ENCODE peak calls at places on chromosomes 12 and 14, in six cellular contexts. One of them, this sample, is unnamed.

GRCh38 chr12:57522887-57523705 is 472 bp downstream of the MBD6 start:
- DNase-seq in Peyer's patch: peak; percentile 54
- DNase-seq in pancreas: peak; percentile 73
- DNase-seq in lower leg skin: peak; percentile 70
- DNase-seq in choroid plexus epithelial cell: peak; percentile 69
- DNase-seq in cardiac muscle cell: peak; percentile 72
- DNase-seq in this sample: no peak

GRCh38 chr12:45789025-45789424 is 59.5 kb downstream of the ARID2 start:
- DNase-seq in Peyer's patch: no peak
- DNase-seq in pancreas: no peak
- DNase-seq in lower leg skin: no peak
- DNase-seq in choroid plexus epithelial cell: peak; percentile 86
- DNase-seq in cardiac muscle cell: peak; percentile 86
- DNase-seq in this sample: no peak

GRCh38 chr12:77493769-77494168 is 336.9 kb upstream of the NAV3 start:
- DNase-seq in Peyer's patch: no peak
- DNase-seq in pancreas: no peak
- DNase-seq in lower leg skin: no peak
- DNase-seq in choroid plexus epithelial cell: no peak
- DNase-seq in cardiac muscle cell: no peak
- DNase-seq in this sample: no peak

GRCh38 chr14:92960706-92961566 is 38.0 kb downstream of the CHGA start:
- DNase-seq in Peyer's patch: no peak
- DNase-seq in pancreas: no peak
- DNase-seq in lower leg skin: no peak
- DNase-seq in choroid plexus epithelial cell: peak; percentile 30
- DNase-seq in cardiac muscle cell: peak; percentile 17
- DNase-seq in this sample: no peak

GRCh38 chr14:105529506-105530445 is 3.4 kb downstream of the TMEM121 start:
- DNase-seq in Peyer's patch: peak; percentile 57
- DNase-seq in pancreas: no peak
- DNase-seq in lower leg skin: no peak
- DNase-seq in choroid plexus epithelial cell: no peak
- DNase-seq in cardiac muscle cell: no peak
- DNase-seq in this sample: no peak

GRCh38 chr14:67491741-67492504 is 3.4 kb upstream of the TMEM229B start:
- DNase-seq in Peyer's patch: no peak
- DNase-seq in pancreas: peak; percentile 71
- DNase-seq in lower leg skin: no peak
- DNase-seq in choroid plexus epithelial cell: no peak
- DNase-seq in cardiac muscle cell: no peak
- DNase-seq in this sample: no peak

GRCh38 chr14:104298458-104298857 is 160.1 kb downstream of the KIF26A start:
- DNase-seq in Peyer's patch: no peak
- DNase-seq in pancreas: no peak
- DNase-seq in lower leg skin: no peak
- DNase-seq in choroid plexus epithelial cell: no peak
- DNase-seq in cardiac muscle cell: no peak
- DNase-seq in this sample: no peak

GRCh38 chr12:52121848-52122838 is 42.6 kb downstream of the SMIM41 start:
- DNase-seq in Peyer's patch: peak; percentile 64
- DNase-seq in pancreas: peak; percentile 50
- DNase-seq in lower leg skin: no peak
- DNase-seq in choroid plexus epithelial cell: peak; percentile 67
- DNase-seq in cardiac muscle cell: peak; percentile 68
- DNase-seq in this sample: no peak

GRCh38 chr14:38056270-38056669 is 151.4 kb upstream of the SSTR1 start:
- DNase-seq in Peyer's patch: no peak
- DNase-seq in pancreas: no peak
- DNase-seq in lower leg skin: no peak
- DNase-seq in choroid plexus epithelial cell: no peak
- DNase-seq in cardiac muscle cell: no peak
- DNase-seq in this sample: no peak

GRCh38 chr12:69366796-69367195 is 7.3 kb downstream of the YEATS4 start:
- DNase-seq in Peyer's patch: no peak
- DNase-seq in pancreas: no peak
- DNase-seq in lower leg skin: no peak
- DNase-seq in choroid plexus epithelial cell: no peak
- DNase-seq in cardiac muscle cell: no peak
- DNase-seq in this sample: no peak

GRCh38 chr12:98990648-98991047 is 345.6 kb downstream of the APAF1 start:
- DNase-seq in Peyer's patch: no peak
- DNase-seq in pancreas: no peak
- DNase-seq in lower leg skin: no peak
- DNase-seq in choroid plexus epithelial cell: no peak
- DNase-seq in cardiac muscle cell: no peak
- DNase-seq in this sample: peak; percentile 8

GRCh38 chr14:60094306-60094897 is 2.7 kb downstream of the PCNX4 start:
- DNase-seq in Peyer's patch: no peak
- DNase-seq in pancreas: no peak
- DNase-seq in lower leg skin: no peak
- DNase-seq in choroid plexus epithelial cell: peak; percentile 94
- DNase-seq in cardiac muscle cell: peak; percentile 71
- DNase-seq in this sample: no peak

GRCh38 chr14:102795060-102795925 is 18.0 kb downstream of the TRAF3 start:
- DNase-seq in Peyer's patch: peak; percentile 55
- DNase-seq in pancreas: peak; percentile 54
- DNase-seq in lower leg skin: peak; percentile 73
- DNase-seq in choroid plexus epithelial cell: peak; percentile 92
- DNase-seq in cardiac muscle cell: peak; percentile 94
- DNase-seq in this sample: peak; percentile 67

GRCh38 chr14:84250863-84251262 is 1279.1 kb upstream of the FLRT2 start:
- DNase-seq in Peyer's patch: no peak
- DNase-seq in pancreas: no peak
- DNase-seq in lower leg skin: no peak
- DNase-seq in choroid plexus epithelial cell: no peak
- DNase-seq in cardiac muscle cell: peak; percentile 65
- DNase-seq in this sample: no peak

GRCh38 chr12:101939856-101940265 is 62.5 kb downstream of the DRAM1 start:
- DNase-seq in Peyer's patch: peak; percentile 69
- DNase-seq in pancreas: peak; percentile 44
- DNase-seq in lower leg skin: peak; percentile 65
- DNase-seq in choroid plexus epithelial cell: peak; percentile 94
- DNase-seq in cardiac muscle cell: peak; percentile 93
- DNase-seq in this sample: peak; percentile 59

GRCh38 chr14:102993523-102993922 is 63.8 kb downstream of the CDC42BPB start:
- DNase-seq in Peyer's patch: no peak
- DNase-seq in pancreas: no peak
- DNase-seq in lower leg skin: no peak
- DNase-seq in choroid plexus epithelial cell: peak; percentile 45
- DNase-seq in cardiac muscle cell: peak; percentile 36
- DNase-seq in this sample: peak; percentile 74

GRCh38 chr14:25836647-25837046 is 761.2 kb downstream of the NOVA1 start:
- DNase-seq in Peyer's patch: no peak
- DNase-seq in pancreas: no peak
- DNase-seq in lower leg skin: no peak
- DNase-seq in choroid plexus epithelial cell: no peak
- DNase-seq in cardiac muscle cell: no peak
- DNase-seq in this sample: no peak

GRCh38 chr12:121061831-121062230 is 22.8 kb upstream of the OASL start:
- DNase-seq in Peyer's patch: no peak
- DNase-seq in pancreas: no peak
- DNase-seq in lower leg skin: no peak
- DNase-seq in choroid plexus epithelial cell: peak; percentile 51
- DNase-seq in cardiac muscle cell: peak; percentile 43
- DNase-seq in this sample: no peak

GRCh38 chr12:5768171-5768879 is 176.7 kb downstream of the ANO2 start:
- DNase-seq in Peyer's patch: no peak
- DNase-seq in pancreas: peak; percentile 81
- DNase-seq in lower leg skin: no peak
- DNase-seq in choroid plexus epithelial cell: no peak
- DNase-seq in cardiac muscle cell: no peak
- DNase-seq in this sample: no peak

GRCh38 chr14:77303417-77304156 is 17.1 kb downstream of the POMT2 start:
- DNase-seq in Peyer's patch: no peak
- DNase-seq in pancreas: no peak
- DNase-seq in lower leg skin: peak; percentile 66
- DNase-seq in choroid plexus epithelial cell: peak; percentile 97
- DNase-seq in cardiac muscle cell: peak; percentile 85
- DNase-seq in this sample: peak; percentile 46

GRCh38 chr12:117182866-117183265 is 7.4 kb downstream of the FBXO21 start:
- DNase-seq in Peyer's patch: no peak
- DNase-seq in pancreas: no peak
- DNase-seq in lower leg skin: no peak
- DNase-seq in choroid plexus epithelial cell: no peak
- DNase-seq in cardiac muscle cell: no peak
- DNase-seq in this sample: no peak

GRCh38 chr12:110826592-110827200 is 20.1 kb upstream of the CCDC63 start:
- DNase-seq in Peyer's patch: peak; percentile 95
- DNase-seq in pancreas: peak; percentile 66
- DNase-seq in lower leg skin: peak; percentile 84
- DNase-seq in choroid plexus epithelial cell: peak; percentile 92
- DNase-seq in cardiac muscle cell: peak; percentile 93
- DNase-seq in this sample: peak; percentile 41

GRCh38 chr12:120194226-120194533 is 335 bp downstream of the GCN1 start:
- DNase-seq in Peyer's patch: no peak
- DNase-seq in pancreas: no peak
- DNase-seq in lower leg skin: no peak
- DNase-seq in choroid plexus epithelial cell: no peak
- DNase-seq in cardiac muscle cell: no peak
- DNase-seq in this sample: no peak

GRCh38 chr12:13238204-13238603 is 41.7 kb downstream of the EMP1 start:
- DNase-seq in Peyer's patch: no peak
- DNase-seq in pancreas: no peak
- DNase-seq in lower leg skin: no peak
- DNase-seq in choroid plexus epithelial cell: no peak
- DNase-seq in cardiac muscle cell: no peak
- DNase-seq in this sample: no peak

GRCh38 chr14:79051009-79051710 is 881.0 kb downstream of the NRXN3 start:
- DNase-seq in Peyer's patch: no peak
- DNase-seq in pancreas: no peak
- DNase-seq in lower leg skin: no peak
- DNase-seq in choroid plexus epithelial cell: no peak
- DNase-seq in cardiac muscle cell: no peak
- DNase-seq in this sample: no peak

GRCh38 chr14:95381726-95382125 is 62.0 kb upstream of the CLMN start:
- DNase-seq in Peyer's patch: no peak
- DNase-seq in pancreas: no peak
- DNase-seq in lower leg skin: no peak
- DNase-seq in choroid plexus epithelial cell: no peak
- DNase-seq in cardiac muscle cell: no peak
- DNase-seq in this sample: no peak

GRCh38 chr12:52207106-52207505 is 15.3 kb upstream of the KRT80 start:
- DNase-seq in Peyer's patch: no peak
- DNase-seq in pancreas: no peak
- DNase-seq in lower leg skin: no peak
- DNase-seq in choroid plexus epithelial cell: no peak
- DNase-seq in cardiac muscle cell: no peak
- DNase-seq in this sample: no peak

GRCh38 chr14:51157012-51157411 is 62.1 kb upstream of the TRIM9 start:
- DNase-seq in Peyer's patch: no peak
- DNase-seq in pancreas: no peak
- DNase-seq in lower leg skin: no peak
- DNase-seq in choroid plexus epithelial cell: peak; percentile 69
- DNase-seq in cardiac muscle cell: peak; percentile 66
- DNase-seq in this sample: peak; percentile 4

GRCh38 chr14:105880616-105881015 is 354.2 kb downstream of the TMEM121 start:
- DNase-seq in Peyer's patch: peak; percentile 1
- DNase-seq in pancreas: peak; percentile 9
- DNase-seq in lower leg skin: no peak
- DNase-seq in choroid plexus epithelial cell: no peak
- DNase-seq in cardiac muscle cell: no peak
- DNase-seq in this sample: no peak

GRCh38 chr14:53964249-53964648 is 7.6 kb upstream of the BMP4 start:
- DNase-seq in Peyer's patch: no peak
- DNase-seq in pancreas: no peak
- DNase-seq in lower leg skin: no peak
- DNase-seq in choroid plexus epithelial cell: no peak
- DNase-seq in cardiac muscle cell: no peak
- DNase-seq in this sample: no peak
- H3K4me3 ChIP-seq in Peyer's patch: no peak overlapping the region
- H3K4me3 ChIP-seq in pancreas: no peak overlapping the region
- H3K4me3 ChIP-seq in lower leg skin: no peak overlapping the region
- H3K4me3 ChIP-seq in choroid plexus epithelial cell: no peak overlapping the region
- H3K4me3 ChIP-seq in cardiac muscle cell: no peak overlapping the region
- H3K4me3 ChIP-seq in this sample: no peak overlapping the region

GRCh38 chr12:1496162-1496925 is 98.0 kb downstream of the FBXL14 start:
- DNase-seq in Peyer's patch: no peak
- DNase-seq in pancreas: no peak
- DNase-seq in lower leg skin: no peak
- DNase-seq in choroid plexus epithelial cell: peak; percentile 18
- DNase-seq in cardiac muscle cell: peak; percentile 36
- DNase-seq in this sample: no peak
- TF ChIP-seq CTCF in Peyer's patch: no peak
- TF ChIP-seq CTCF in pancreas: no peak
- TF ChIP-seq CTCF in lower leg skin: no peak
- TF ChIP-seq CTCF in choroid plexus epithelial cell: no peak
- TF ChIP-seq CTCF in cardiac muscle cell: no peak
- TF ChIP-seq CTCF in this sample: no peak

DNA sequence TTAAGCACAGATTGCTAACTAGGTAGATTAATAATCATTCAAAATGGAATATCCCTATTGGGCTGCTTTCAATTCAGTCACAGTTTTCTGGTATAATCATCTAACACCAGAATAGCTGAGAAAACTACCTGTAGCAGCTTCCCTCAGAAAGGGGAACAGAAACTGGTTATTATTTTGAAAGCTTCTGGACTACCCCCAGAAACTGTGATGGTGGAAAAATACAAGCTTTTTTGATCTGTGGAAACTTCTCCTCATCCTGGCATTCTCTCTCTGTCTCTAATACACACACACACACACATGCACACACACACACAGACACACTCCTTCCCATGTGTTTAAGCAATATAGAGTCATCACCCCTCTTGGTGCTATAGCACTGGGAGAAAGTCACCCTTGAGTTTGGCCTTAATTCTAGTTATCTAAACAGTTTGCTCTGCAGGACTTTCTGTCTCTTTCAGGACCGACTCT is 251.5 kb upstream of the LMO3 start:
- DNase-seq in Peyer's patch: no peak
- DNase-seq in pancreas: no peak
- DNase-seq in lower leg skin: no peak
- DNase-seq in choroid plexus epithelial cell: no peak
- DNase-seq in cardiac muscle cell: no peak
- DNase-seq in this sample: no peak
- H3K4me3 ChIP-seq in Peyer's patch: no peak overlapping the region
- H3K4me3 ChIP-seq in pancreas: no peak overlapping the region
- H3K4me3 ChIP-seq in lower leg skin: no peak overlapping the region
- H3K4me3 ChIP-seq in choroid plexus epithelial cell: no peak overlapping the region
- H3K4me3 ChIP-seq in cardiac muscle cell: no peak overlapping the region
- H3K4me3 ChIP-seq in this sample: no peak overlapping the region

DNA sequence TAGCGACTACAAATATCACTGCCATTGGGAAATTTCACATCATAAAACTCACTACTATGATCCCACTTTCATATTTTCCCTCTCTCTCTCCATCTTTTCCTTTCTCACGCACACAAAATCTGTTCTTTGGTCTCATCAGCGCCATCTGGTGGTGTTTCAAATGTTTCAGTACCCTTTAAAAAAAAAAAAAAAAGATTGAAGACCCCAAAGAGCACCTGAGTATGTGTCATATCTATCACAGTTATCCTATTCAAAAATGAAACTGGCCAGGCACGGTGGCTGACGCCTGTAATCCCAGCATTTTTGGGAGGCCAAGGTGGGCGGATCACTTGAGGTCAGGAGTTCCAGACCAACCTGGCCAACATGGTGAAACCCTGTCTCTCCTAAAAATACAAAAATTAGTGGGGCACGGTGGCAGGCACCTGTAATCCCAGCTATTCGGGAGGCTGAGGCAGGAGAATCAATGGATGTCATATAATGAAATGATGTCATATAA is 72.4 kb downstream of the TTC9 start:
- DNase-seq in Peyer's patch: peak; percentile 62
- DNase-seq in pancreas: peak; percentile 28
- DNase-seq in lower leg skin: no peak
- DNase-seq in choroid plexus epithelial cell: peak; percentile 74
- DNase-seq in cardiac muscle cell: peak; percentile 73
- DNase-seq in this sample: peak; percentile 23
- TF ChIP-seq CTCF in Peyer's patch: peak; percentile 73
- TF ChIP-seq CTCF in pancreas: peak; percentile 54
- TF ChIP-seq CTCF in lower leg skin: no peak
- TF ChIP-seq CTCF in choroid plexus epithelial cell: peak; percentile 59
- TF ChIP-seq CTCF in cardiac muscle cell: peak; percentile 61
- TF ChIP-seq CTCF in this sample: peak; percentile 38

This sample was measured in LNCaP clone FGC.